ENCODE peak calls at places on chromosomes 13 and 19, in four cellular contexts. One of them, this sample, is unnamed.

GRCh38 chr13:32829676-32830091 is 186.5 kb upstream of the KL start:
- DNase-seq in psoas muscle: no peak
- DNase-seq in ascending aorta: no peak
- DNase-seq in GM13976: no peak
- DNase-seq in this sample: no peak

GRCh38 chr19:4730740-4731171 is 7.1 kb upstream of the DPP9 start:
- DNase-seq in psoas muscle: no peak
- DNase-seq in ascending aorta: no peak
- DNase-seq in GM13976: peak; percentile 70
- DNase-seq in this sample: peak; percentile 58

GRCh38 chr13:23901365-23901764 is 4.1 kb upstream of the C1QTNF9B start:
- DNase-seq in psoas muscle: no peak
- DNase-seq in ascending aorta: no peak
- DNase-seq in GM13976: no peak
- DNase-seq in this sample: no peak

GRCh38 chr13:51435002-51435578 is 17.7 kb downstream of the INTS6 start:
- DNase-seq in psoas muscle: no peak
- DNase-seq in ascending aorta: no peak
- DNase-seq in GM13976: no peak
- DNase-seq in this sample: no peak

GRCh38 chr19:52748336-52748950 is 13.6 kb upstream of the ZNF611 start:
- DNase-seq in psoas muscle: no peak
- DNase-seq in ascending aorta: no peak
- DNase-seq in GM13976: no peak
- DNase-seq in this sample: no peak

GRCh38 chr19:16184665-16185122 is 516 bp upstream of the FAM32A start:
- DNase-seq in psoas muscle: no peak
- DNase-seq in ascending aorta: no peak
- DNase-seq in GM13976: no peak
- DNase-seq in this sample: no peak

GRCh38 chr13:87680298-87680697 is 9.1 kb downstream of the SLITRK5 start:
- DNase-seq in psoas muscle: no peak
- DNase-seq in ascending aorta: no peak
- DNase-seq in GM13976: no peak
- DNase-seq in this sample: no peak

GRCh38 chr19:45638930-45639729 is at the start of gene EML2:
- DNase-seq in psoas muscle: peak; percentile 60
- DNase-seq in ascending aorta: no peak
- DNase-seq in GM13976: peak; percentile 78
- DNase-seq in this sample: peak; percentile 72

GRCh38 chr13:109348514-109349340 is 437.7 kb downstream of the IRS2 start:
- DNase-seq in psoas muscle: no peak
- DNase-seq in ascending aorta: no peak
- DNase-seq in GM13976: no peak
- DNase-seq in this sample: no peak

GRCh38 chr13:20989883-20990282 is 71.5 kb downstream of the LATS2 start:
- DNase-seq in psoas muscle: no peak
- DNase-seq in ascending aorta: no peak
- DNase-seq in GM13976: no peak
- DNase-seq in this sample: no peak

GRCh38 chr19:48206402-48207093 is 36.1 kb downstream of the ZSWIM9 start:
- DNase-seq in psoas muscle: no peak
- DNase-seq in ascending aorta: no peak
- DNase-seq in GM13976: no peak
- DNase-seq in this sample: no peak

GRCh38 chr13:65540064-65540635 is 1690.0 kb downstream of the PCDH9 start:
- DNase-seq in psoas muscle: no peak
- DNase-seq in ascending aorta: no peak
- DNase-seq in GM13976: no peak
- DNase-seq in this sample: no peak

GRCh38 chr13:30479590-30480219 is 14.0 kb upstream of the HMGB1 start:
- DNase-seq in psoas muscle: no peak
- DNase-seq in ascending aorta: no peak
- DNase-seq in GM13976: no peak
- DNase-seq in this sample: no peak

GRCh38 chr19:51439021-51439465 is 19.2 kb downstream of the SIGLEC8 start:
- DNase-seq in psoas muscle: no peak
- DNase-seq in ascending aorta: no peak
- DNase-seq in GM13976: peak; percentile 65
- DNase-seq in this sample: no peak

GRCh38 chr19:14901675-14902260 is 15.8 kb upstream of the OR7A17 start:
- DNase-seq in psoas muscle: no peak
- DNase-seq in ascending aorta: no peak
- DNase-seq in GM13976: no peak
- DNase-seq in this sample: no peak

GRCh38 chr13:34634443-34634842 is 307.6 kb upstream of the NBEA start:
- DNase-seq in psoas muscle: no peak
- DNase-seq in ascending aorta: no peak
- DNase-seq in GM13976: no peak
- DNase-seq in this sample: no peak

GRCh38 chr19:40529093-40529954 is 47.3 kb upstream of the SHKBP1 start:
- DNase-seq in psoas muscle: peak; percentile 91
- DNase-seq in ascending aorta: peak; percentile 61
- DNase-seq in GM13976: peak; percentile 99
- DNase-seq in this sample: peak; percentile 99

GRCh38 chr19:40533508-40533907 is 43.2 kb upstream of the SHKBP1 start:
- DNase-seq in psoas muscle: no peak
- DNase-seq in ascending aorta: no peak
- DNase-seq in GM13976: no peak
- DNase-seq in this sample: no peak

GRCh38 chr19:40528533-40529092 is 48.1 kb upstream of the SHKBP1 start:
- DNase-seq in psoas muscle: no peak
- DNase-seq in ascending aorta: no peak
- DNase-seq in GM13976: no peak
- DNase-seq in this sample: no peak

GRCh38 chr19:40528078-40528477 is 48.6 kb upstream of the SHKBP1 start:
- DNase-seq in psoas muscle: no peak
- DNase-seq in ascending aorta: no peak
- DNase-seq in GM13976: no peak
- DNase-seq in this sample: no peak

DNA sequence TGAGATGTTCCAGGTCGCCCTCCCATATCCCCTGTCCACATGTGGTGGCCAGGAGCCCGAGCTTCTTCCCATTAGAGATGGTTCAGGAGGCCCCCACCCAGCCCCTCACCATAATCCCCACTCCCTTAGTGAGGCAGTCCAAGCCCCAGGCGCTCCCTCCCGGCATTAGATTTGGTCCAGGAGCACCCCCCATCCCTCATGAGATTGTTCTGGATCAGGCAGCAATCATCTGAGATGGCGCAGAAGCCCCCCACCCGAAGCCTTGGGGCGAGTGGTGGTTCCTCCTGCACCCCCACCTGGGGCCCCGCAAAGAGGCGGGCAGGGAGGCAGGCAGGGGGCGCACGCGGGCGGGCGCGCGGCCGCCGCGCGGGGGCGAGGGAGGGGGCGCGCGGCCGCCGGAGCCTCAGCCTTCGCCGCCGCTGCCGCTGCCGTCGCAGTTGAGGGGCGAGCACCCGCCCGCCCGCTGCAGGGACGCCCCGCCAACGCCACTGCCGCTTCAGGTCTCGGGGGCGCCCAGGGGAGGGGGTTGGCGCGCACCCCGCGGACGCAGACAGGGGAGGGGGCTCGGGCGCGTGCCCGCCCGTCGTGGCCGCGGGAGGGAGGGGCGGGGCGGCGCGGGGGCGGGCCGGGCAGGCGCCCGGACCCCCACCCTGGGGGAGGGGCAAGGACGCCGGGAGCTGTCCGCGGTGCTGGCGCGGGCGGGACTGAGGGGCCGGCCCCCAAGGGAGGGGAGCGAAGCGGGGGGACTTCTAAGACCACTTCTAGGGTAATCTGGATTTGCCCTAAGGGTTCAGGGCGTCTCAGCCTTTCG is 46.4 kb upstream of the SHKBP1 start:
- DNase-seq in psoas muscle: no peak
- DNase-seq in ascending aorta: no peak
- DNase-seq in GM13976: peak; percentile 62
- DNase-seq in this sample: peak; percentile 45
- TF ChIP-seq CTCF in psoas muscle: peak; percentile 11
- TF ChIP-seq CTCF in ascending aorta: peak; percentile 12
- TF ChIP-seq CTCF in GM13976: peak; percentile 26
- TF ChIP-seq CTCF in this sample: peak; percentile 23

GRCh38 chr13:75685239-75685697 is 49.1 kb downstream of the LMO7 start:
- DNase-seq in psoas muscle: no peak
- DNase-seq in ascending aorta: no peak
- DNase-seq in GM13976: no peak
- DNase-seq in this sample: no peak
- TF ChIP-seq CTCF in psoas muscle: no peak
- TF ChIP-seq CTCF in ascending aorta: no peak
- TF ChIP-seq CTCF in GM13976: no peak
- TF ChIP-seq CTCF in this sample: no peak

GRCh38 chr19:35744688-35745327 is 410 bp downstream of the U2AF1L4 start:
- DNase-seq in psoas muscle: peak; percentile 97
- DNase-seq in ascending aorta: peak; percentile 81
- DNase-seq in GM13976: peak; percentile 83
- DNase-seq in this sample: peak; percentile 83
- TF ChIP-seq CTCF in psoas muscle: peak; percentile 30
- TF ChIP-seq CTCF in ascending aorta: peak; percentile 8
- TF ChIP-seq CTCF in GM13976: peak; percentile 14
- TF ChIP-seq CTCF in this sample: peak; percentile 18

DNA sequence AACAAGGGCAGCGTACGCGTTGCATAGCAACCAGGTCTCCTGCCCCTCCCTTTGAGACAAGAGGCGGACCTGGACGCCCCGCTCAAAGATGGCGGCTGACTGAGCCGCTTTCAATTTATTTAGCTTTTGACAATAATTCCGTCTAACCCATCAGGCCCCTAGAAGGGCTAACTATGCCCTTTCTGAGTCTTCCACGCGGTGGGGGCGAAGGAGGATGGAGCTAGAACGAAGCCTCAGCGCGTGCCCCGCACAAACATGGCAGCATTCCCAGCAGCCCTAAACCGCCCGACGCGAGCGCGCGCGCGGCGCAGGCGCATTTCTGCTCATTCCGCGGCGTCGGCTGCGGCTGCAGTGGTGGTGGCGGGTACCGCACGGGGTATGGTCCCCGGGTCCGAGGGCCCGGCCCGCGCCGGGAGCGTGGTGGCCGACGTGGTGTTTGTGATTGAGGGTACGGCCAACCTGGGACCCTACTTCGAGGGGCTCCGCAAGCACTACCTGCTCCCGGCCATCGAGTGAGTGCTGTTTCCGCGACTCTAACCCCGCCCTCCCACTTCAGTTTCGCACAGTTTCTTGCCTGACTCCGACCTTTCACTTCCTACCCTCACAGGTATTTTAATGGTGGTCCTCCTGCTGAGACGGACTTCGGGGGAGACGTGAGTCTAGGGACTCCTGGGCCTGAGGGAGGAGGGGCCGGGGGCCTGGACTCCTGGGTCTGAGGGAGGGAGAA is at the start of gene MED25:
- DNase-seq in psoas muscle: peak; percentile 94
- DNase-seq in ascending aorta: peak; percentile 30
- DNase-seq in GM13976: peak; percentile 93
- DNase-seq in this sample: peak; percentile 93
- TF ChIP-seq CTCF in psoas muscle: peak; percentile 31
- TF ChIP-seq CTCF in ascending aorta: peak; percentile 89
- TF ChIP-seq CTCF in GM13976: no peak
- TF ChIP-seq CTCF in this sample: no peak